ENCODE peak calls at places on chromosomes 16 and 17, in nine cellular contexts. One of them, this sample, is unnamed.

GRCh38 chr17:8060274-8060673 is 21.4 kb downstream of the ALOX15B start:
- DNase-seq in GM23248: peak; percentile 84
- DNase-seq in cardiac muscle cell: peak; percentile 80
- DNase-seq in AG09309: peak; percentile 17
- DNase-seq in neural progenitor cell: peak; percentile 90
- DNase-seq in GM12865: peak; percentile 72
- DNase-seq in BE2C: peak; percentile 36
- DNase-seq in heart left ventricle: no peak
- DNase-seq in brain microvascular endothelial cell: peak; percentile 63
- DNase-seq in this sample: no peak

GRCh38 chr17:1470774-1471462 is 14.9 kb upstream of the CRK start:
- DNase-seq in neural progenitor cell: no peak
- DNase-seq in AG09309: no peak
- DNase-seq in brain microvascular endothelial cell: no peak
- DNase-seq in cardiac muscle cell: no peak
- DNase-seq in heart left ventricle: no peak
- DNase-seq in GM12865: no peak
- DNase-seq in GM23248: no peak
- DNase-seq in BE2C: no peak
- DNase-seq in this sample: no peak

GRCh38 chr17:38344127-38344745 is 480 bp upstream of the GPR179 start:
- DNase-seq in brain microvascular endothelial cell: no peak
- DNase-seq in cardiac muscle cell: no peak
- DNase-seq in AG09309: no peak
- DNase-seq in heart left ventricle: no peak
- DNase-seq in GM12865: peak; percentile 15
- DNase-seq in GM23248: no peak
- DNase-seq in neural progenitor cell: no peak
- DNase-seq in BE2C: no peak
- DNase-seq in this sample: no peak

GRCh38 chr17:65638221-65638940 is 76.9 kb upstream of the AXIN2 start:
- DNase-seq in AG09309: no peak
- DNase-seq in heart left ventricle: no peak
- DNase-seq in BE2C: no peak
- DNase-seq in neural progenitor cell: no peak
- DNase-seq in GM23248: no peak
- DNase-seq in GM12865: no peak
- DNase-seq in brain microvascular endothelial cell: no peak
- DNase-seq in cardiac muscle cell: peak; percentile 16
- DNase-seq in this sample: no peak

GRCh38 chr17:3905017-3905486 is 11.2 kb downstream of the P2RX1 start:
- DNase-seq in brain microvascular endothelial cell: no peak
- DNase-seq in heart left ventricle: no peak
- DNase-seq in AG09309: no peak
- DNase-seq in neural progenitor cell: no peak
- DNase-seq in cardiac muscle cell: no peak
- DNase-seq in GM12865: no peak
- DNase-seq in BE2C: no peak
- DNase-seq in GM23248: no peak
- DNase-seq in this sample: no peak

GRCh38 chr16:580141-580945 is 9.5 kb upstream of the RAB40C start:
- DNase-seq in GM12865: no peak
- DNase-seq in GM23248: no peak
- DNase-seq in brain microvascular endothelial cell: no peak
- DNase-seq in cardiac muscle cell: no peak
- DNase-seq in BE2C: no peak
- DNase-seq in neural progenitor cell: no peak
- DNase-seq in AG09309: no peak
- DNase-seq in heart left ventricle: no peak
- DNase-seq in this sample: no peak

GRCh38 chr16:54055191-54055590 is 231.4 kb downstream of the IRX3 start:
- DNase-seq in GM23248: no peak
- DNase-seq in BE2C: no peak
- DNase-seq in neural progenitor cell: no peak
- DNase-seq in cardiac muscle cell: no peak
- DNase-seq in AG09309: no peak
- DNase-seq in brain microvascular endothelial cell: no peak
- DNase-seq in heart left ventricle: no peak
- DNase-seq in GM12865: no peak
- DNase-seq in this sample: no peak

GRCh38 chr17:57553525-57553924 is 191.6 kb downstream of the CCDC182 start:
- DNase-seq in cardiac muscle cell: peak; percentile 83
- DNase-seq in heart left ventricle: no peak
- DNase-seq in GM12865: no peak
- DNase-seq in AG09309: no peak
- DNase-seq in neural progenitor cell: no peak
- DNase-seq in BE2C: no peak
- DNase-seq in brain microvascular endothelial cell: no peak
- DNase-seq in GM23248: no peak
- DNase-seq in this sample: no peak

GRCh38 chr17:73305845-73306836 is 5.7 kb downstream of the CDC42EP4 start:
- DNase-seq in brain microvascular endothelial cell: no peak
- DNase-seq in neural progenitor cell: no peak
- DNase-seq in GM12865: no peak
- DNase-seq in cardiac muscle cell: no peak
- DNase-seq in AG09309: no peak
- DNase-seq in GM23248: peak; percentile 41
- DNase-seq in heart left ventricle: no peak
- DNase-seq in BE2C: no peak
- DNase-seq in this sample: no peak
- H3K4me3 ChIP-seq in brain microvascular endothelial cell: no peak overlapping the region
- H3K4me3 ChIP-seq in neural progenitor cell: no peak overlapping the region
- H3K4me3 ChIP-seq in GM12865: no peak overlapping the region
- H3K4me3 ChIP-seq in cardiac muscle cell: no peak overlapping the region
- H3K4me3 ChIP-seq in AG09309: no peak overlapping the region
- H3K4me3 ChIP-seq in GM23248: peak overlapping the region; percentile 74
- H3K4me3 ChIP-seq in heart left ventricle: peak overlapping the region; percentile 98
- H3K4me3 ChIP-seq in BE2C: peak overlapping the region; percentile 46
- H3K4me3 ChIP-seq in this sample: peak overlapping the region; percentile 32

DNA sequence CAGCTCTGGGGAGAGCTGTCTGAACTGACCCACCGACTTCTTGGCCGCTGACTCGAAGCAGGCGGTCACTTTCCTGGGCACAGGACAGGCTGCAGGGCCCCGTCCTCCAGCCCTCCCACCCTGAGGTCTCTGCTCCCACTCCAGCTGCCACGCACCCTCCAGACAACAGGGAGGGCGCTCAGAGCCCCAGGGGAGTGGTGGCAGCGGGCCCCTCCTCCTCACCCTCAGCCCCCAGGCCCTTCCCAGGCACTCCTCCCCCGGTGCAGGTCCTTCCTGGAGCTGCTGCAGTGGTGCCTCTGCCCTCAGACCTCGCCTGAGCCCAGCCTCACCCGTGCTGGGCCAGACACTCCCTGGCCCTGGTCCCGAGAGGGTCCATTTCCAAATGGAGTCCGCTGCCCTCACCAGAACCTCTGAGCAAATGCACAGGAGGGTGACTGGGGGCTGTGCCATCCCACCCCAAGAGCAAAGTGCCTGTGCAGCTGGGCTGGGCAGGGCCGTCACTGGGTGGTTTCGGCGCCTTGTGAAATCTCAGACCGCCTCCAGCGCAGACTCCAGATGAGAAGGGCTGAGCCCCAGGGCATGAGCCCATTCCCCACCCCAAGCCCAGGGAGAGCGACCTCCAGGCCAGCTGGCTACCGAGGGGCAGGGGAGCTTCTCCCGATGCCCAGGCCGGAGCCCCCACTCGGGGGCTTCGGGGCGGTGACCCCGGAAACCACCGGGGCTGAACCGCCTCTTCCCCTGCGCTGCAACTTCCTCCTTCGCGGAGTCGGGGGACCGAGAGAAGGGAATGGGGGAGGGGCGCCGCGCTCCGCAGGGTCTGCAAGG is 717 bp downstream of the CYBA start:
- DNase-seq in AG09309: no peak
- DNase-seq in GM23248: peak; percentile 67
- DNase-seq in neural progenitor cell: peak; percentile 71
- DNase-seq in heart left ventricle: peak; percentile 48
- DNase-seq in GM12865: peak; percentile 60
- DNase-seq in brain microvascular endothelial cell: no peak
- DNase-seq in BE2C: peak; percentile 57
- DNase-seq in cardiac muscle cell: peak; percentile 40
- DNase-seq in this sample: no peak
- H3K4me3 ChIP-seq in AG09309: peak overlapping the region; percentile 81
- H3K4me3 ChIP-seq in GM23248: peak overlapping the region; percentile 83
- H3K4me3 ChIP-seq in neural progenitor cell: peak overlapping the region; percentile 79
- H3K4me3 ChIP-seq in heart left ventricle: peak overlapping the region; percentile 55
- H3K4me3 ChIP-seq in GM12865: peak overlapping the region; percentile 91
- H3K4me3 ChIP-seq in brain microvascular endothelial cell: peak overlapping the region; percentile 81
- H3K4me3 ChIP-seq in BE2C: peak overlapping the region; percentile 81
- H3K4me3 ChIP-seq in cardiac muscle cell: peak overlapping the region; percentile 63
- H3K4me3 ChIP-seq in this sample: peak overlapping the region; percentile 60

GRCh38 chr16:18801197-18801972 is at the start of gene ARL6IP1:
- DNase-seq in GM12865: peak; percentile 100
- DNase-seq in brain microvascular endothelial cell: peak; percentile 99
- DNase-seq in AG09309: peak; percentile 98
- DNase-seq in GM23248: peak; percentile 100
- DNase-seq in cardiac muscle cell: peak; percentile 100
- DNase-seq in BE2C: peak; percentile 99
- DNase-seq in neural progenitor cell: peak; percentile 100
- DNase-seq in heart left ventricle: peak; percentile 100
- DNase-seq in this sample: peak; percentile 98

GRCh38 chr16:18796377-18796776 is 5.0 kb downstream of the ARL6IP1 start:
- DNase-seq in neural progenitor cell: no peak
- DNase-seq in cardiac muscle cell: no peak
- DNase-seq in GM23248: no peak
- DNase-seq in BE2C: no peak
- DNase-seq in brain microvascular endothelial cell: no peak
- DNase-seq in AG09309: no peak
- DNase-seq in GM12865: no peak
- DNase-seq in heart left ventricle: no peak
- DNase-seq in this sample: no peak

GRCh38 chr16:18800674-18801196 is 614 bp downstream of the ARL6IP1 start:
- DNase-seq in GM23248: peak; percentile 69
- DNase-seq in BE2C: no peak
- DNase-seq in AG09309: no peak
- DNase-seq in GM12865: no peak
- DNase-seq in brain microvascular endothelial cell: no peak
- DNase-seq in cardiac muscle cell: peak; percentile 29
- DNase-seq in neural progenitor cell: peak; percentile 73
- DNase-seq in heart left ventricle: no peak
- DNase-seq in this sample: no peak

GRCh38 chr16:18799500-18799899 is 1.8 kb downstream of the ARL6IP1 start:
- DNase-seq in GM23248: no peak
- DNase-seq in GM12865: no peak
- DNase-seq in neural progenitor cell: no peak
- DNase-seq in cardiac muscle cell: no peak
- DNase-seq in AG09309: no peak
- DNase-seq in brain microvascular endothelial cell: no peak
- DNase-seq in BE2C: no peak
- DNase-seq in heart left ventricle: no peak
- DNase-seq in this sample: no peak

DNA sequence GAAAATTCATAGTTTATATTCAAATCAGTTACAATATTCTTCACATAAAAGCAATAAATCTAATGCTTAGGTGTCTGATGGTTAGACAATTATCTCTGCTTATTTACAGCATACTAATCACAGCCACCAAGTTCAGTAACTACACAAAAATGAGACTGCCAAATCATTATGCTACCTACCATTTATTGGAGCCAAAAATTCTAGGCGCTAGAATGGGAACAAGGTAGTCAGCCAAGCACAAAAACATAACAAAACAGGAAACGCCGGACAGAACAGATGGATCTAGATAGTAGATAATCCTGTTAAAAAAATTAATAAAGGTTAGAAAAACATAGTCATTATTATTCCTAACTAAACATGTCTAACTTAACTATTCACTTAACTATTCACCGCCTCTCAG is 3.6 kb downstream of the ARL6IP1 start:
- DNase-seq in GM23248: no peak
- DNase-seq in cardiac muscle cell: no peak
- DNase-seq in neural progenitor cell: no peak
- DNase-seq in heart left ventricle: no peak
- DNase-seq in BE2C: no peak
- DNase-seq in brain microvascular endothelial cell: no peak
- DNase-seq in AG09309: no peak
- DNase-seq in GM12865: no peak
- DNase-seq in this sample: no peak
- H3K4me3 ChIP-seq in GM23248: no peak overlapping the region
- H3K4me3 ChIP-seq in cardiac muscle cell: no peak overlapping the region
- H3K4me3 ChIP-seq in neural progenitor cell: peak overlapping the region; percentile 78
- H3K4me3 ChIP-seq in heart left ventricle: no peak overlapping the region
- H3K4me3 ChIP-seq in BE2C: no peak overlapping the region
- H3K4me3 ChIP-seq in brain microvascular endothelial cell: no peak overlapping the region
- H3K4me3 ChIP-seq in AG09309: no peak overlapping the region
- H3K4me3 ChIP-seq in GM12865: no peak overlapping the region
- H3K4me3 ChIP-seq in this sample: no peak overlapping the region

GRCh38 chr16:50622029-50622428 is 59.1 kb downstream of the SNX20 start:
- DNase-seq in cardiac muscle cell: no peak
- DNase-seq in AG09309: no peak
- DNase-seq in neural progenitor cell: no peak
- DNase-seq in GM12865: no peak
- DNase-seq in BE2C: no peak
- DNase-seq in heart left ventricle: no peak
- DNase-seq in GM23248: no peak
- DNase-seq in brain microvascular endothelial cell: no peak
- DNase-seq in this sample: no peak

GRCh38 chr16:50625374-50625773 is 55.7 kb downstream of the SNX20 start:
- DNase-seq in neural progenitor cell: no peak
- DNase-seq in cardiac muscle cell: no peak
- DNase-seq in GM12865: no peak
- DNase-seq in heart left ventricle: no peak
- DNase-seq in GM23248: no peak
- DNase-seq in BE2C: no peak
- DNase-seq in AG09309: no peak
- DNase-seq in brain microvascular endothelial cell: no peak
- DNase-seq in this sample: no peak

GRCh38 chr16:50622643-50623369 is 58.3 kb downstream of the SNX20 start:
- DNase-seq in GM23248: no peak
- DNase-seq in neural progenitor cell: no peak
- DNase-seq in heart left ventricle: no peak
- DNase-seq in BE2C: no peak
- DNase-seq in AG09309: no peak
- DNase-seq in GM12865: no peak
- DNase-seq in brain microvascular endothelial cell: no peak
- DNase-seq in cardiac muscle cell: no peak
- DNase-seq in this sample: no peak

GRCh38 chr16:50626868-50627267 is 54.2 kb downstream of the SNX20 start:
- DNase-seq in GM12865: no peak
- DNase-seq in GM23248: no peak
- DNase-seq in neural progenitor cell: no peak
- DNase-seq in cardiac muscle cell: no peak
- DNase-seq in AG09309: no peak
- DNase-seq in brain microvascular endothelial cell: no peak
- DNase-seq in BE2C: no peak
- DNase-seq in heart left ventricle: no peak
- DNase-seq in this sample: no peak

DNA sequence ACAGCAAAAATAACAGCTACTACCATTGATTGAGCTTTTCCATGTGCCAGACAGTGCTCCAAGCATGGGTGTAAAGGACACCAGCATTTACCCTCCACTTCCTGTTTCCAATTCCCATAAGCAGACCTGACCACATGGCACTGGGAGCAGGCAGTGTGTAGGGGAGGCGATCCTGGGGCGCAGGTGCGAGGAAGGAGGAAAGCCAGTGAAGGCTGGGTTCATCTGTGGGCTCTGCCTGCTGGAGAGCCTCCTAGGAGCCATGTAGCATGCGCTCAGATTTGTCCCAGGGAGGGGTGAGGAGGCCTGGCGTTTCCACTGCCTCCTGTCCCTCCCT is 56.7 kb downstream of the SNX20 start:
- DNase-seq in AG09309: no peak
- DNase-seq in neural progenitor cell: no peak
- DNase-seq in GM23248: no peak
- DNase-seq in cardiac muscle cell: no peak
- DNase-seq in brain microvascular endothelial cell: no peak
- DNase-seq in heart left ventricle: no peak
- DNase-seq in GM12865: no peak
- DNase-seq in BE2C: no peak
- DNase-seq in this sample: no peak
- H3K4me3 ChIP-seq in AG09309: no peak overlapping the region
- H3K4me3 ChIP-seq in neural progenitor cell: no peak overlapping the region
- H3K4me3 ChIP-seq in GM23248: no peak overlapping the region
- H3K4me3 ChIP-seq in cardiac muscle cell: no peak overlapping the region
- H3K4me3 ChIP-seq in brain microvascular endothelial cell: no peak overlapping the region
- H3K4me3 ChIP-seq in heart left ventricle: no peak overlapping the region
- H3K4me3 ChIP-seq in GM12865: no peak overlapping the region
- H3K4me3 ChIP-seq in BE2C: no peak overlapping the region
- H3K4me3 ChIP-seq in this sample: no peak overlapping the region

This sample was measured in skeletal muscle cell.